ENCODE peak calls at places on chromosomes 11 and 22, in four cellular contexts. Q is HCT116, R is A549, B is H54. D is an unnamed sample.

GRCh38 chr11:116650052-116650451 is 122.7 kb downstream of the BUD13 start:
- DNase-seq in R (no peak), Q (no peak), B (no peak), D (no peak)

GRCh38 chr11:81870815-81871214 is 862.8 kb downstream of the FAM181B start:
- DNase-seq in B (no peak), R (no peak), Q (no peak), D (no peak)

GRCh38 chr22:32644252-32645100 is 157.0 kb upstream of the TIMP3 start:
- DNase-seq in Q (no peak), R (no peak), B (no peak), D (peak; percentile 59)

GRCh38 chr22:45502215-45503070 is at the start of gene FBLN1:
- DNase-seq in R (peak; percentile 50), Q (no peak), B (no peak), D (no peak)

GRCh38 chr22:31083923-31084810 is 3.0 kb downstream of the SMTN start:
- DNase-seq in R (no peak), B (no peak), Q (no peak), D (no peak)

GRCh38 chr22:46763051-46763705 is 728 bp downstream of the TBC1D22A start:
- DNase-seq in Q (no peak), B (no peak), R (no peak), D (peak; percentile 7)

GRCh38 chr11:16840951-16841350 is 102.5 kb downstream of the C11orf58 start:
- DNase-seq in Q (no peak), R (no peak), B (no peak), D (no peak)

GRCh38 chr11:92852946-92853345 is 116.5 kb upstream of the MTNR1B start:
- DNase-seq in B (no peak), Q (no peak), R (no peak), D (no peak)

GRCh38 chr11:44379141-44380008 is 69.4 kb upstream of the ALX4 start:
- DNase-seq in R (no peak), Q (no peak), B (no peak), D (no peak)

GRCh38 chr11:19819148-19819547 is 106.5 kb downstream of the NAV2 start:
- DNase-seq in B (no peak), Q (no peak), R (no peak), D (no peak)

GRCh38 chr11:35267504-35267903 is 128.5 kb downstream of the CD44 start:
- DNase-seq in B (no peak), Q (no peak), R (no peak), D (peak; percentile 91)

GRCh38 chr11:87219266-87219665 is 181.5 kb downstream of the TMEM135 start:
- DNase-seq in B (no peak), R (no peak), Q (no peak), D (no peak)

GRCh38 chr11:68314886-68315580 is 2.6 kb downstream of the LRP5 start:
- DNase-seq in B (peak; percentile 87), R (no peak), Q (peak; percentile 26), D (peak; percentile 59)

GRCh38 chr11:78798567-78799170 is 224.0 kb upstream of the NARS2 start:
- DNase-seq in Q (peak; percentile 28), B (peak; percentile 72), R (peak; percentile 20), D (peak; percentile 81)

GRCh38 chr11:35079581-35079980 is 59.4 kb upstream of the CD44 start:
- DNase-seq in R (no peak), Q (no peak), B (no peak), D (no peak)

GRCh38 chr11:92206441-92206840 is 18.2 kb upstream of the FAT3 start:
- DNase-seq in R (no peak), Q (no peak), B (no peak), D (no peak)

GRCh38 chr11:104134760-104135159 is 29.2 kb downstream of the PDGFD start:
- DNase-seq in R (peak; percentile 3), Q (no peak), B (peak; percentile 13), D (peak; percentile 57)

GRCh38 chr11:3213659-3214419 is 4.8 kb downstream of the MRGPRG start:
- DNase-seq in Q (no peak), B (no peak), R (no peak), D (no peak)

GRCh38 chr11:63961608-63962412 is 12.6 kb upstream of the COX8A start:
- DNase-seq in B (no peak), Q (no peak), R (no peak), D (peak; percentile 31)

GRCh38 chr11:126502982-126503381 is 147.5 kb downstream of the ST3GAL4 start:
- DNase-seq in R (no peak), Q (no peak), B (no peak), D (no peak)

GRCh38 chr11:94302806-94303205 is 1.6 kb upstream of the IZUMO1R start:
- DNase-seq in Q (no peak), B (no peak), R (no peak), D (no peak)

GRCh38 chr22:20249797-20250354 is 18.2 kb downstream of the RTN4R start:
- DNase-seq in B (no peak), Q (no peak), R (no peak), D (peak; percentile 39)

GRCh38 chr11:93116641-93117577 is 80.9 kb downstream of the SLC36A4 start:
- DNase-seq in R (no peak), B (no peak), Q (no peak), D (peak; percentile 44)

GRCh38 chr11:8366316-8366715 is 102.6 kb upstream of the LMO1 start:
- DNase-seq in Q (no peak), R (no peak), B (no peak), D (no peak)

GRCh38 chr11:12719221-12719620 is 45.0 kb downstream of the TEAD1 start:
- DNase-seq in B (no peak), R (no peak), Q (no peak), D (peak; percentile 43)

GRCh38 chr11:12007769-12008737 is at the start of gene DKK3:
- DNase-seq in B (no peak), R (no peak), Q (no peak), D (peak; percentile 34)

GRCh38 chr22:47171441-47172221 is 409.2 kb downstream of the TBC1D22A start:
- DNase-seq in B (no peak), Q (no peak), R (no peak), D (no peak)

GRCh38 chr11:12092714-12093113 is 17.7 kb upstream of the MICAL2 start:
- DNase-seq in Q (no peak), B (no peak), R (no peak), D (no peak)

GRCh38 chr11:107999759-108000455 is 8.8 kb upstream of the CUL5 start:
- DNase-seq in Q (peak; percentile 74), B (peak; percentile 39), R (peak; percentile 67), D (peak; percentile 28)

GRCh38 chr11:18490736-18491485 is 35.3 kb downstream of the LDHAL6A start:
- DNase-seq in Q (no peak), B (no peak), R (no peak), D (no peak)

GRCh38 chr11:32772731-32773130 is 21.7 kb downstream of the CCDC73 start:
- DNase-seq in B (no peak), Q (no peak), R (no peak), D (no peak)
- TF ChIP-seq POLR2A in B (no peak), Q (no peak), R (no peak), D (no peak)

GRCh38 chr11:59544869-59545178 is 33.5 kb downstream of the OR4D9 start:
- DNase-seq in Q (no peak), R (no peak), B (no peak), D (no peak)

GRCh38 chr11:59542142-59542810 is 30.9 kb downstream of the OR4D9 start:
- DNase-seq in R (no peak), B (no peak), Q (no peak), D (no peak)

GRCh38 chr11:59550368-59550841 is 39.1 kb downstream of the OR4D9 start:
- DNase-seq in B (no peak), R (peak; percentile 76), Q (peak; percentile 96), D (peak; percentile 97)

GRCh38 chr11:59548309-59548656 is 36.9 kb downstream of the OR4D9 start:
- DNase-seq in R (no peak), B (no peak), Q (no peak), D (no peak)

DNA sequence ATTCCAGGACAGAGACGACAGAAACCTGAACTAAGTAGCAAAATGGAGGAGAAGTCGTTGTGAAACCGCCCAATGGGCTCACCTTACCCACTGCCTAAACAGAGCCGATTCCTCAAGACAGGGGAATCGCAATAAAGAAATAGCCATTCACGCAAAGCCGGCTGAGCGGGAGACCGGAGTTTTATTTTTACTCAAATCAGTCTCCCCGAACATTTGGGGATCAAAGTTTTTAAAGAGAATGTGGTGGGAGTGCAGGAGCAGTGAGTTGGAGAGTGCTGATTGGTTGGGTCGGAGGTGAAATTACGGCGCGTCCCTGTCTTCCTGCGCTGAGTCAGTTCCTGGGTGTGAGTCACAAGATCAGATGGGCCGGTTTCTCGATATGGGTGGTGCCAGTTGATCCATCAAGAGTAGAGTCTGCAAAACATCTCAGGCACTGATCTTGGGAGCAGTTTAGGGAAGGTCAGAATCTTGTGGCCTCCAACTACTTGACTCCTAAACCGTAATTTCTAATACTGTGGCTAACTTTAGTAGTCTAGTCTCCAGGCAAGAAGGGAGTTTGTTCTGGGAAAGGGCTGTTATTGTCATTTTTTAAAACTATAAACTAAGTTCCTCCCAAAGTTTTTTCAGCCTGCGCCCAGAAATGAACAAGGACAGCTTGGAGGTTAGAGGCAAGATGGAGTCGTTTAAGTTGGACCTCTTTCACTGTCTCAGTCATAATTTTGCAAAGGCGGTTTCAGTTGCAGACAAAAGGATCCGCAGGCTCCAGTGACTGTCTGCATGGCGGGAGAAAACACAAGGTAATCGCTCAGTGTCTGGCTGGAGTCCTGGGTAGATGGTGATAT is 34.1 kb downstream of the OR4D9 start:
- DNase-seq in Q (peak; percentile 91), B (no peak), R (peak; percentile 76), D (peak; percentile 44)
- TF ChIP-seq POLR2A in Q (peak; percentile 67), B (no peak), R (no peak), D (no peak)

DNA sequence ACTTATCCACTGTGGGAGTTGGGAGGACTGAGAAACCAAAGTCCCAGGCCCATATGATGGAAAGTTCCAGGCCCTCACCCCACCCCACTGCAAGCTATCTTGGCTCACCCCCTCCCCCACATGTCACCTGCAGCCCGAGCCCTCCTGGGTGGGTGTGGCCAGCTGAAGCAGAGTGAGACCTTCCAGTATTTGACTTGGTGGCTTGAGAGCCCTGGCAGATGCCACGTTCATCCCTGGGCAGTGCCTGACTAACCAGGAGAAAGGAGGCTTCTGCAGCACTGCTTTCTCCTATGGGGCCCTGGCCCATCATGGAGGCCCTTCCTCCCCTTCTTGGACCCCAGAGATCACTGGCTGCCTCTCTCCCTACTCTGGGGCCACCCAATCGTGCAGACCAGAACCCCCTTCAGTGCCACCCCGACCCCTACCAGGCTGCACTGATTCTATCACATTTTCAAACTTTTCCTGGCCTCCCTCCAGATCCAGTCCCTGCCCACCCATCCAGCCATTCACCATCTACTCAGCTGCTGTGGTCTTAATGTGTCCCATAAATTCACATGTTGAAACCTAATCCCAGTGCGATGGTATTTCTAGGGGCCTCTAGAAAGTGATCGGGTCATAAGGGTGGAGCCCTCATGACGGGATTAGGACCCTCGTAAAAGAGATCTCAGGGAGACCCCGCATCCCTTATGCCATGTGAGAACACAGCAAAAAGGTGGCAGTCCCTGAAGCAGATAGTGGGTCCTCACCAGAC is 38.2 kb upstream of the WNT11 start:
- DNase-seq in Q (no peak), B (no peak), R (no peak), D (no peak)
- TF ChIP-seq POLR2A in Q (no peak), B (no peak), R (no peak), D (no peak)

DNA sequence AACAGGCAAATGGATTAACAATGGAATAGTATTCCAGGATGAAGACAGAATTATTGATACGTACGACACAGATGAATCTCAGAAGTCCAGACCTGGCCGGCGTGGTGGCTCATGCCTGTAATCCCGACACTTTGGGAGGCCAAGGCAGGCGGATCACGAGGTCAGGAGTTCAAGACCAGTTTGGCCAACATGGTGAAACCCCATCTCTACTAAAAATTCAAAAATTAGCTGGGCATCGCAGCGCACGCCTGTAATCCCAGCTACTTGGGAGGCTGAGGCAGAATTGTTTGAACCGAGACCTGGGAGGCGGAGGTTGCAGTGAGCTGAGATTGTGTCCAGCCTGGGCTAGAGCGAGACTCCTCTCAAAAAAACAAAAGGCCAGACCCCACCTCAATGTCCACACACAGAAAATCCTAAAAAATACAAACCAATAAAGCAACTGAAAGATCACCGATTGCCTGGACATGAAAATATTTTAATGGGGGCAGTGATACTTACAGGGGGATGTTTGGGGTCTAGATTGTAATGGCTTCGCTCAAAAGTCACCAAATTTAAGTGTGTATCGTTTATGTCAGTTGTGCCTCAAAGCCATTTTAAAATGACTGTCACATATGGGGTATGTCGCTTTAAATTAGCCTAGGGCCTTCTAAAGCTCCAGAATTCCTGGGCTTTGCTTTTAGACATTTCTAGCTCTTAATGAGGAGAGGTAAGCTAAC is 3.8 kb downstream of the RPS25 start:
- DNase-seq in B (no peak), Q (no peak), R (no peak), D (no peak)
- TF ChIP-seq POLR2A in B (no peak), Q (no peak), R (no peak), D (peak; percentile 20)